ENCODE peak calls at places on chromosomes 13 and 19, in four cellular contexts. U, G, T and F are unnamed samples. For H3K4me1, the result is how much of the 10 kb centered on the place peaks cover.

GRCh38 chr13:19266979-19267378 is 85.4 kb upstream of the TUBA3C start:
- DNase-seq in G (no peak), T (no peak), U (no peak), F (no peak)

GRCh38 chr19:16303755-16304154 is 20.9 kb upstream of the KLF2 start:
- DNase-seq in T (no peak), U (no peak), G (no peak), F (peak)

GRCh38 chr19:5172859-5173577 is 167.6 kb downstream of the PTPRS start:
- DNase-seq in U (no peak), T (peak), G (peak), F (no peak)

GRCh38 chr19:55131421-55131820 is 14.0 kb upstream of the PPP1R12C start:
- DNase-seq in U (no peak), G (peak), T (no peak), F (no peak)

GRCh38 chr19:41746593-41747227 is 8.6 kb upstream of the CEACAM6 start:
- DNase-seq in G (peak), T (no peak), U (no peak), F (no peak)

GRCh38 chr13:41694902-41695301 is 237.6 kb downstream of the RGCC start:
- DNase-seq in U (peak), G (peak), T (no peak), F (peak)

GRCh38 chr13:29978211-29978610 is 127.8 kb upstream of the UBL3 start:
- DNase-seq in G (peak), U (no peak), T (no peak), F (no peak)

GRCh38 chr13:29703421-29703820 is 107.9 kb upstream of the SLC7A1 start:
- DNase-seq in U (no peak), G (no peak), T (no peak), F (no peak)

GRCh38 chr13:23777571-23777870 is 111.7 kb downstream of the MIPEP start:
- DNase-seq in T (no peak), G (no peak), U (no peak), F (no peak)

GRCh38 chr19:10399878-10400277 is 3.5 kb downstream of the CDC37 start:
- DNase-seq in U (peak), G (no peak), T (no peak), F (no peak)

GRCh38 chr13:98592353-98592740 is 15.4 kb upstream of the STK24 start:
- DNase-seq in T (no peak), G (no peak), U (no peak), F (no peak)

GRCh38 chr19:13262450-13262849 is 112.2 kb downstream of the IER2 start:
- DNase-seq in U (no peak), T (no peak), G (peak), F (no peak)

GRCh38 chr13:29081036-29081435 is 260.9 kb downstream of the MTUS2 start:
- DNase-seq in T (no peak), G (no peak), U (no peak), F (no peak)

GRCh38 chr19:5637971-5638370 is 15.1 kb downstream of the SAFB start:
- DNase-seq in T (no peak), U (no peak), G (peak), F (no peak)

GRCh38 chr13:83589816-83590215 is 292.5 kb downstream of the SLITRK1 start:
- DNase-seq in G (no peak), T (no peak), U (no peak), F (no peak)

GRCh38 chr19:3440082-3440481 is 40.2 kb downstream of the SMIM24 start:
- DNase-seq in T (no peak), U (peak), G (no peak), F (peak)

GRCh38 chr13:21674271-21675009 is 3.6 kb downstream of the FGF9 start:
- DNase-seq in T (no peak), G (no peak), U (peak), F (no peak)

GRCh38 chr19:42424712-42425131 is 2.5 kb downstream of the LIPE start:
- DNase-seq in G (no peak), U (no peak), T (no peak), F (no peak)

GRCh38 chr13:99085139-99085845 is 107.4 kb upstream of the DOCK9 start:
- DNase-seq in U (no peak), T (no peak), G (no peak), F (no peak)

GRCh38 chr19:10431254-10431942 is 11.1 kb downstream of the PDE4A start:
- DNase-seq in U (peak), G (no peak), T (no peak), F (peak)

GRCh38 chr13:27744861-27745260 is 47.4 kb upstream of the GSX1 start:
- DNase-seq in G (no peak), U (no peak), T (no peak), F (no peak)

GRCh38 chr13:24671367-24672117 is 8.7 kb upstream of the ATP12A start:
- DNase-seq in U (no peak), T (peak), G (peak), F (no peak)

GRCh38 chr19:58560921-58561320 is 2.5 kb upstream of the UBE2M start:
- DNase-seq in T (no peak), U (peak), G (no peak), F (peak)

GRCh38 chr19:49889687-49890348 is 6.9 kb downstream of the IL4I1 start:
- DNase-seq in T (no peak), G (peak), U (peak), F (peak)
- H3K27ac ChIP-seq in T (no peak), G (no peak), U (no peak), F (no peak)

GRCh38 chr13:67091603-67092002 is 138.5 kb downstream of the PCDH9 start:
- DNase-seq in T (no peak), G (no peak), U (no peak), F (no peak)
- H3K4me1 ChIP-seq in T (under half), G (under half), U (under half), F (under half)

GRCh38 chr19:34576292-34576691 is 94.7 kb downstream of the WTIP start:
- DNase-seq in U (no peak), G (no peak), T (no peak), F (no peak)
- H3K27ac ChIP-seq in U (no peak), G (no peak), T (no peak), F (no peak)

GRCh38 chr13:110403315-110403714 is 96.2 kb downstream of the COL4A2 start:
- DNase-seq in U (no peak), G (peak), T (no peak), F (no peak)

GRCh38 chr13:110403721-110404120 is 96.6 kb downstream of the COL4A2 start:
- DNase-seq in U (no peak), T (no peak), G (peak), F (no peak)

GRCh38 chr13:110405597-110406450 is 98.7 kb downstream of the COL4A2 start:
- DNase-seq in T (no peak), G (peak), U (no peak), F (peak)

GRCh38 chr13:110402301-110403069 is 95.4 kb downstream of the COL4A2 start:
- DNase-seq in T (no peak), U (no peak), G (no peak), F (no peak)

GRCh38 chr13:110404321-110404720 is 97.2 kb downstream of the COL4A2 start:
- DNase-seq in T (no peak), G (no peak), U (no peak), F (no peak)
- H3K4me1 ChIP-seq in T (under half), G (under half), U (under half), F (under half)

DNA sequence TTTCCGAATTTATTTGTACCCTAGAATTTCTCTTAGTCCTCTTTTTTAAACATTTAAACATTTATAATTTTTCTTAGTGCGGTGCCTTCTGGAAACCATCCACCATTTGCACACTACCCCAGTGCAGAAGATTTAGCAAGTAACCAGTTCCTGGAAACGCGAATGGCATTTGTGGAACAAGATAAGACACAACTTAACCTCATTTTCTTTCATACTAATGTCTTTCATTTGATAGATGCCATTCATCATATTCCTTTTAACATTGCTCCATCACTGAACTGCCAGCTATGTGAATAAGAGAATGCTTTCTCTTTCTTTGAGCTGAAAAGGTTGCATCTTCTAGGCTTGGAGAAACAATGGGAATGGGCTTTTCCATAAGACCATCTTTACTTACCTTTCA is 6.8 kb downstream of the FRY start:
- DNase-seq in U (no peak), G (no peak), T (no peak), F (no peak)
- H3K27ac ChIP-seq in U (no peak), G (peak), T (no peak), F (no peak)

GRCh38 chr19:29679598-29680210 is 14.4 kb downstream of the PLEKHF1 start:
- DNase-seq in U (no peak), G (no peak), T (no peak), F (peak)
- H3K4me1 ChIP-seq in U (half or more), G (under half), T (under half), F (under half)

GRCh38 chr13:44865722-44866484 is 123.4 kb downstream of the NUFIP1 start:
- DNase-seq in T (no peak), U (no peak), G (no peak), F (no peak)
- H3K27ac ChIP-seq in T (no peak), U (no peak), G (no peak), F (no peak)

GRCh38 chr13:39818953-39819352 is 163.5 kb downstream of the COG6 start:
- DNase-seq in G (peak), U (no peak), T (no peak), F (no peak)

GRCh38 chr13:39821977-39822376 is 166.5 kb downstream of the COG6 start:
- DNase-seq in T (no peak), G (no peak), U (no peak), F (no peak)

GRCh38 chr13:39820606-39821005 is 165.1 kb downstream of the COG6 start:
- DNase-seq in U (no peak), G (no peak), T (no peak), F (no peak)

GRCh38 chr13:39815345-39816111 is 160.1 kb downstream of the COG6 start:
- DNase-seq in U (no peak), T (no peak), G (no peak), F (no peak)

DNA sequence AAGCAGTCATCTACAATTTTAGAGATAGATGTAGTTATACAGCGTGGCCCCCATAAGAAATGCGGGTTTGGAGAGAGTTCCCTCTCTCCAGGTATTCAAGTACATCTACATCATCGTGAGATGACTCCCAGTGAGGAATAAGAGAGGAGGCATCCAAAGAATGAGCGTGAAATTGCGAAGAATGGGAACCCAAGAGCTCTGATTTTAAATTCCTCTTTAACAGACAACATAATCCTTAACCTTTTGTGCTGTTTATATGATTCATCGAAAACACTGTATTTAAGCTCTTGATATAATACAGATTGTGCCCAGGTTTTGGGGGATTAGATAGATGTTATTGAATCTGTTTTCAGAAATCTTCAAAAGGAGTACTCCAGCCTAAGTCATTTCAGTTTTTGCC is 161.5 kb downstream of the COG6 start:
- DNase-seq in T (no peak), G (no peak), U (no peak), F (no peak)
- H3K4me1 ChIP-seq in T (under half), G (under half), U (under half), F (under half)